ENCODE peak calls at places on chromosomes 16 and 17, in six cellular contexts. E is CD8-positive, alpha-beta memory T cell; R is cardiac muscle cell; T is fibroblast of lung; H is RWPE1; B is IMR-90. D is an unnamed sample.

GRCh38 chr16:8972843-8973586 is 9.3 kb upstream of the USP7 start:
- DNase-seq in E (no peak), T (peak), R (peak), H (no peak), B (peak), D (no peak)

GRCh38 chr16:15037745-15038144 is 18.1 kb downstream of the NTAN1 start:
- DNase-seq in H (no peak), B (no peak), E (no peak), R (no peak), T (no peak), D (no peak)

GRCh38 chr17:77839324-77840155 is 119.0 kb upstream of the TNRC6C start:
- DNase-seq in H (no peak), B (no peak), T (no peak), R (no peak), E (no peak), D (no peak)

GRCh38 chr17:21209511-21210175 is 4.3 kb downstream of the TMEM11 start:
- DNase-seq in R (no peak), E (no peak), T (no peak), H (no peak), B (no peak), D (no peak)

GRCh38 chr17:38925263-38925995 is at the start of gene LASP1NB:
- DNase-seq in E (peak), H (no peak), T (peak), B (peak), R (peak), D (peak)

GRCh38 chr16:82169861-82170845 is at the start of gene MPHOSPH6:
- DNase-seq in R (peak), H (peak), B (peak), E (peak), T (peak), D (peak)

GRCh38 chr17:74843352-74843627 is 16.4 kb downstream of the GRIN2C start:
- DNase-seq in R (no peak), B (no peak), T (no peak), H (no peak), E (no peak), D (no peak)

GRCh38 chr17:17239832-17240231 is 2.9 kb upstream of the FLCN start:
- DNase-seq in H (no peak), T (no peak), E (no peak), B (no peak), R (no peak), D (no peak)

GRCh38 chr16:81265658-81266451 is 27.4 kb downstream of the BCO1 start:
- DNase-seq in E (no peak), R (peak), H (no peak), B (peak), T (peak), D (no peak)

GRCh38 chr17:51059781-51060180 is 60.9 kb downstream of the SPAG9 start:
- DNase-seq in E (no peak), H (no peak), R (peak), T (peak), B (peak), D (no peak)

GRCh38 chr16:57704011-57704904 is 9.7 kb downstream of the DRC7 start:
- DNase-seq in H (no peak), T (no peak), R (no peak), E (no peak), B (no peak), D (no peak)

GRCh38 chr16:66598111-66598510 is 6.4 kb upstream of the CMTM3 start:
- DNase-seq in H (no peak), R (no peak), T (no peak), E (no peak), B (no peak), D (no peak)

GRCh38 chr17:47791025-47791424 is 30.6 kb downstream of the OSBPL7 start:
- DNase-seq in R (no peak), B (no peak), T (no peak), H (no peak), E (no peak), D (no peak)

GRCh38 chr16:48383877-48384304 is 1.3 kb downstream of the SIAH1 start:
- DNase-seq in B (no peak), R (no peak), T (peak), H (peak), E (no peak), D (no peak)

GRCh38 chr16:86761117-86761971 is 183.0 kb downstream of the FOXL1 start:
- DNase-seq in R (peak), E (no peak), H (peak), B (peak), T (peak), D (peak)

GRCh38 chr17:7348478-7349242 is 3.3 kb upstream of the KCTD11 start:
- DNase-seq in H (no peak), R (peak), B (peak), E (no peak), T (peak), D (no peak)

GRCh38 chr17:44444735-44445105 is 55.3 kb upstream of the ITGA2B start:
- DNase-seq in H (peak), B (peak), R (peak), T (peak), E (no peak), D (no peak)

GRCh38 chr17:16415031-16415924 is at the start of gene TRPV2:
- DNase-seq in R (no peak), E (peak), B (no peak), T (no peak), H (no peak), D (peak)

GRCh38 chr17:59527931-59528330 is 37.5 kb upstream of the DHX40 start:
- DNase-seq in H (no peak), B (no peak), T (no peak), R (no peak), E (no peak), D (no peak)

GRCh38 chr16:84599528-84600202 is 18.2 kb downstream of the COTL1 start:
- DNase-seq in B (peak), T (peak), H (no peak), E (peak), R (peak), D (peak)

GRCh38 chr16:69397821-69398521 is 12.2 kb upstream of the TERF2 start:
- DNase-seq in H (peak), B (peak), T (peak), E (no peak), R (peak), D (no peak)

GRCh38 chr17:33049781-33050414 is 58.3 kb downstream of the SPACA3 start:
- DNase-seq in B (peak), T (peak), E (peak), R (peak), H (peak), D (no peak)